ENCODE peak calls at places on chromosomes 2 and 18, in four cellular contexts. A is HepG2, X is GM12878, P is K562. I is an unnamed sample.

GRCh38 chr2:213227458-213227857 is 56.8 kb upstream of the SPAG16 start:
- DNase-seq in A (no peak), X (peak), P (no peak), I (no peak)

GRCh38 chr18:711693-712400 is 583 bp downstream of the ENOSF1 start:
- DNase-seq in A (peak), X (peak), P (peak), I (peak)

GRCh38 chr2:240933966-240934700 is 28.0 kb downstream of the CROCC2 start:
- DNase-seq in A (no peak), X (no peak), P (no peak), I (peak)

GRCh38 chr2:27152796-27153464 is 4.1 kb downstream of the TCF23 start:
- DNase-seq in A (no peak), X (no peak), P (no peak), I (no peak)

GRCh38 chr18:22489694-22490093 is 72.0 kb upstream of the CTAGE1 start:
- DNase-seq in A (peak), X (no peak), P (no peak), I (no peak)

GRCh38 chr2:160425394-160425793 is 68.2 kb downstream of the RBMS1 start:
- DNase-seq in A (no peak), X (no peak), P (no peak), I (no peak)

GRCh38 chr18:35073186-35074105 is 32.2 kb downstream of the MAPRE2 start:
- DNase-seq in A (no peak), X (no peak), P (no peak), I (no peak)

GRCh38 chr2:166900700-166901099 is 12.4 kb downstream of the XIRP2 start:
- DNase-seq in A (peak), X (no peak), P (no peak), I (no peak)

DNA sequence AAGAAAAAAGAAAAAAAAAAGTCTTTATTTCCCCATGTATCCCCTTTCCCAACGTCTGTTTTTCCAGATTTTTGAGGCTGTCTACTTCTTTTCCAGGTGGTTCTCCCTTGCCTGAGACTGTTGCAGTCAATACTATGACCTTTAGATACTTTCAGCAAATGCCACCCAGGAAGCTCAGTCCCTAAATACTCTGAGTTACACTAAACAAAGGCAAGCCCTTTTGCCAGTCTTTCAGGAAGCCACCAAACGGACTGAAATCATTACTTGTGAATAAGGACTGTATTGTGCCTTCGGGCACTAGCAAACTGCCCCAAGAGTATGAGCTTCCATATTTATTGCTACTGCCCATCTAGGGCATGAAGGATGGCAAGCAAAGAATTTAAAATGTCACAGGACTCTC is 621.3 kb downstream of the SUCLG1 start:
- DNase-seq in A (no peak), X (no peak), P (no peak), I (no peak)
- TF ChIP-seq ESRRA in A (no peak), X (no peak), P (no peak), I (no peak)

DNA sequence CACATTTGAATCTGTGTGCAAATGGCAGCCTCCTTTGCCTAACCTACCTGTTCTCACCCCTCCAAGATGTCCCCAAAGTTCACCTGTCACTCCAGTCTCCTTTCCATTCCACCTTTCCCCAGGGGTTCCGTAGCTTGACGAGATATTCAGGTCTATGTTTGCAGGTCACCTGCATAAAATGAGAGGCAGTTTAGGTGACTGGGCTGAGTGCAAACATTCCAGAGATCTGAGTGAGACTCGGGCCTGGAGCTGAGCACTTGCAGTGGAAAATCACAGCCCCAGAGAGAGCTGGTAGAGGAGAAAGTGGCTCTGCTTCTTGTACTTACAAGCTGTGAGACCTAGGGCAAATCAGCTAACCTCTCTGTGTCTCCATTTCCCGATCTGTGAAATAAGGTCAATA is 20.1 kb downstream of the CAPN14 start:
- DNase-seq in A (no peak), X (no peak), P (no peak), I (no peak)
- TF ChIP-seq ATF3 in A (no peak), X (no peak), P (no peak), I (no peak)

DNA sequence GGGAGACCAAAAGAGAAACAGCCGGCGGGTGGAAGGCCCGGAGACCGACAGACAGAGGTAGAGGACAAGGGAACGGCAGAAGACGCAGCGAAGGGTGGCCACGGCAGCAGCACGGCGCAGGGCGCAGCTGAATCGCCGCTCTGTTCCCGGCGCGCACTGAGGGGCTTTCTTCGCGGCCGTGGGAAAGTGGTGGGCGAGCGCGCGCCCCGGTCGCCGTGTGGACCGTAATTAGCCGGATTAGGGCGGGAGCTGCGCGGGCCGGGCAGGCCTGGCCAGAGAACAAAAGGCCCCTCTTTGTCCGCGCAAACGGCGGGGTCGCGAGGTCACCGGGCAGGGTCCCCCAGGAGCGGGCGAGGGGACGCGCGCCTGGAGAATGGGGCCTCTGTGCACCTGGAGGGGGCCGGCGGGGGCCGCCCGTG is 158.3 kb downstream of the ZFP36L2 start:
- DNase-seq in A (no peak), X (no peak), P (no peak), I (no peak)
- TF ChIP-seq ESRRA in A (no peak), X (no peak), P (no peak), I (no peak)

GRCh38 chr18:14912967-14913366 is 165.0 kb downstream of the ANKRD30B start:
- DNase-seq in A (no peak), X (no peak), P (no peak), I (no peak)
- TF ChIP-seq ATF3 in A (no peak), X (no peak), P (no peak), I (no peak)